ENCODE peak calls at places on chromosomes 16 and 17, in five cellular contexts. K is hypothalamus; L is CD4-positive, CD25-positive, alpha-beta regulatory T cell; G is mesendoderm; V is T-helper 17 cell. U is an unnamed sample.

GRCh38 chr16:11431915-11432465 is 86.7 kb downstream of the RMI2 start:
- DNase-seq in G (peak; percentile 16), L (no peak), V (no peak), K (no peak), U (no peak)

GRCh38 chr16:4917117-4917516 is 19.8 kb downstream of the PPL start:
- DNase-seq in V (no peak), G (no peak), L (no peak), K (no peak), U (no peak)

GRCh38 chr16:53056528-53056881 is 1.7 kb downstream of the CHD9 start:
- DNase-seq in L (no peak), G (no peak), K (no peak), V (no peak), U (no peak)

GRCh38 chr17:3887811-3888210 is 5.0 kb downstream of the CAMKK1 start:
- DNase-seq in G (peak; percentile 28), K (no peak), L (no peak), V (no peak), U (no peak)

GRCh38 chr16:64858076-64858475 is 263.8 kb downstream of the CDH11 start:
- DNase-seq in V (no peak), K (no peak), L (no peak), G (no peak), U (no peak)

GRCh38 chr17:21215935-21216334 is 2.0 kb upstream of the TMEM11 start:
- DNase-seq in L (peak; percentile 31), K (no peak), V (no peak), G (peak; percentile 37), U (no peak)

GRCh38 chr16:4679854-4680636 is 13.3 kb upstream of the NUDT16L1 start:
- DNase-seq in L (no peak), K (no peak), V (no peak), G (no peak), U (peak; percentile 59)

GRCh38 chr17:48236681-48237134 is 129.1 kb downstream of the SNX11 start:
- DNase-seq in K (no peak), V (no peak), G (no peak), L (peak; percentile 49), U (no peak)

GRCh38 chr17:31915456-31916100 is 14.1 kb upstream of the UTP6 start:
- DNase-seq in G (no peak), L (no peak), V (no peak), K (no peak), U (no peak)

GRCh38 chr17:49130891-49131290 is 1.7 kb upstream of the B4GALNT2 start:
- DNase-seq in V (no peak), G (no peak), L (no peak), K (no peak), U (no peak)

GRCh38 chr17:46157443-46158107 is 35.7 kb downstream of the KANSL1 start:
- DNase-seq in L (no peak), V (no peak), G (no peak), K (no peak), U (no peak)

GRCh38 chr17:64148017-64148631 is 18.2 kb upstream of the ERN1 start:
- DNase-seq in V (no peak), L (no peak), K (no peak), G (peak; percentile 40), U (no peak)

GRCh38 chr17:27466376-27466747 is 10.1 kb downstream of the KSR1 start:
- DNase-seq in K (no peak), G (no peak), L (peak; percentile 60), V (no peak), U (no peak)

U was measured in testis.